ENCODE peak calls at places on chromosomes 13 and 19, in four cellular contexts. P, L, Z and R are unnamed samples.

GRCh38 chr13:42992585-42993122 is 613 bp upstream of the EPSTI1 start:
- DNase-seq in P (no peak), L (no peak), Z (no peak), R (peak; percentile 24)

GRCh38 chr19:57803594-57804325 is 11.0 kb downstream of the ZNF552 start:
- DNase-seq in P (no peak), L (no peak), Z (peak; percentile 52), R (peak; percentile 84)

GRCh38 chr19:33301011-33301899 is 1.1 kb downstream of the CEBPA start:
- DNase-seq in P (no peak), L (no peak), Z (no peak), R (no peak)

GRCh38 chr19:16462757-16463250 is 9.0 kb downstream of the EPS15L1 start:
- DNase-seq in P (no peak), L (peak; percentile 17), Z (no peak), R (peak; percentile 30)

GRCh38 chr13:44278164-44278563 is 95.5 kb upstream of the SERP2 start:
- DNase-seq in P (no peak), L (no peak), Z (no peak), R (no peak)

GRCh38 chr13:110553417-110553816 is 8.1 kb downstream of the RAB20 start:
- DNase-seq in P (no peak), L (no peak), Z (no peak), R (no peak)

GRCh38 chr19:32309711-32310390 is 35.6 kb upstream of the ZNF507 start:
- DNase-seq in P (no peak), L (no peak), Z (no peak), R (no peak)

GRCh38 chr19:751501-752341 is 809 bp downstream of the MISP start:
- DNase-seq in P (no peak), L (no peak), Z (no peak), R (peak; percentile 85)

GRCh38 chr19:17358395-17358794 is 18.7 kb downstream of the PLVAP start:
- DNase-seq in P (no peak), L (no peak), Z (no peak), R (no peak)

GRCh38 chr19:17580470-17581000 is 25.1 kb downstream of the COLGALT1 start:
- DNase-seq in P (no peak), L (no peak), Z (no peak), R (no peak)

GRCh38 chr19:8580710-8581281 is 3.6 kb upstream of the MYO1F start:
- DNase-seq in P (peak; percentile 89), L (peak; percentile 53), Z (peak; percentile 90), R (peak; percentile 73)

GRCh38 chr13:51887441-51887840 is 25.7 kb downstream of the CCDC70 start:
- DNase-seq in P (no peak), L (no peak), Z (no peak), R (no peak)

GRCh38 chr19:51698296-51698695 is 5.2 kb downstream of the SPACA6 start:
- DNase-seq in P (no peak), L (no peak), Z (no peak), R (no peak)

GRCh38 chr13:99614465-99614885 is 113.2 kb downstream of the TM9SF2 start:
- DNase-seq in P (no peak), L (no peak), Z (no peak), R (peak; percentile 9)

GRCh38 chr13:30638301-30638700 is 20.6 kb downstream of the USPL1 start:
- DNase-seq in P (no peak), L (no peak), Z (no peak), R (no peak)

GRCh38 chr19:35509018-35509652 is 4.3 kb downstream of the DMKN start:
- DNase-seq in P (peak; percentile 84), L (no peak), Z (peak; percentile 60), R (no peak)
- TF ChIP-seq CTCF in P (no peak), L (no peak), Z (no peak), R (no peak)

GRCh38 chr13:24149306-24150032 is 11.1 kb upstream of the SPATA13 start:
- DNase-seq in P (no peak), L (no peak), Z (no peak), R (no peak)
- H3K4me3 ChIP-seq in P (no peak overlapping the region), L (no peak overlapping the region), Z (no peak overlapping the region), R (no peak overlapping the region)

DNA sequence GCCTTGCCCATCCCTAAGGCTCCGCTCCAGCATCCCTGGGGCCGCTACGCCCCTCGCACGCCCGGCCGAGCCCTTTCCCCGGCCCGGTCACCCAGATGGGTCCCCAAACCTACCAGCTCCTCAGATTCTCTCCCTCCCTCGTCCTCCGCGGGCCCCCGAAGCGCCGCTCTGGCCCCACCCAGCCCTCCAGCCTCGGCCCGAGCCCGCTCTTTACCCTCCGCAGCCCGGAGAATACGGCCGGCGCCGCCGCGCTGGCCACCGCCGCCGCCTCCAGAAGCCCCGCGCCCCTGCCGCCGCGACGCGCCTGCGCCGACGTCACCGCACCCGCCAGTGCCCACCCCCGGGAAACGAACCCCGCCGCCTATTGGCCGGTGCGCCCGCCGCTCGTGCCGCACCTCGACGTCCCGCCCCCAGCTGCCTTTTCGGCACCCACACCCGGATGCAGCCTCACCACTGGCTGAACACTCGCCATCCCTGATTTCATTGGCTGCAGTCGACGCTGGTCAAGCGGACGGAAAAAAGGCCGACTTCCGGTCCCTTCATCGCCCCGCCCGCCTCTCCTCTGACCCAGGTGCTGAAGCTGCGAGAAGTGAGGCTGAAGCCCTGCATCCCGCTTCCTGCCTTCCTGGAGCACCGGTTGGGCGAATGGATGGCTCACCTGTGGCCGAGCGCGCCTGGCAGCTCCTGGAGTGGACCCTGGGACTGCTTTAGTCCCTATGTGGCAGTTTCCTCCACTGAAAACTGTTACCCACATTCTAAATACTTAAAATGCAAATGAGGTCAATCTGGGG is at the start of gene DAPK3:
- DNase-seq in P (peak; percentile 97), L (peak; percentile 88), Z (peak; percentile 99), R (peak; percentile 98)
- TF ChIP-seq CTCF in P (peak; percentile 13), L (no peak), Z (peak; percentile 26), R (no peak)

GRCh38 chr19:46890423-46891170 is 29.8 kb downstream of the ARHGAP35 start:
- DNase-seq in P (no peak), L (peak; percentile 87), Z (no peak), R (peak; percentile 92)
- H3K4me3 ChIP-seq in P (no peak overlapping the region), L (no peak overlapping the region), Z (no peak overlapping the region), R (no peak overlapping the region)

DNA sequence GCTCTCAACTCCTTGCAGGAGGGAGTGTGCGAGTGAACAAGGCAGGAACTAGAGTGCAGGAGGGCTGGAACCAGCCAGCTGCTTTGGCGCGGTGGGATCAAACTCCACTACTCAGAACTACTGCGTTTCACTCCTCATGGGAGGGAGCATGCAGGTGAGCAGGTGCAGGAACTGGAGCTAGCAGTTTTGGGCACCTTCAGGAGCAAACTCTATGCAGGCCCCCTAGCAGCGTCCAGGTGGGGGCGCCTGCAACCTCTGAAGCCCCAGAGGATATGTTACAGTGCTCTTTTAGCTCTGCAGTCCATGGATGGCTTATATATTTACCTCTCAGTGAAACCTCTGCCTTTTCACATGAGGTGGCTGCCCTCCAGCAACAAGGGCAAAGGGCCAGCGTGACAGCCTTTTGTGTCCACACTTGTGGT is 1303.4 kb downstream of the PCDH9 start:
- DNase-seq in P (no peak), L (no peak), Z (peak; percentile 31), R (no peak)
- TF ChIP-seq CTCF in P (peak; percentile 28), L (peak; percentile 55), Z (no peak), R (peak; percentile 9)

GRCh38 chr19:56404705-56405056 is 549 bp downstream of the ZNF583 start:
- DNase-seq in P (no peak), L (no peak), Z (no peak), R (no peak)

GRCh38 chr19:56400485-56400884 is 3.6 kb upstream of the ZNF583 start:
- DNase-seq in P (no peak), L (no peak), Z (no peak), R (no peak)

GRCh38 chr19:56403261-56403660 is 871 bp upstream of the ZNF583 start:
- DNase-seq in P (no peak), L (no peak), Z (no peak), R (peak; percentile 16)

GRCh38 chr19:56403764-56404704 is at the start of gene ZNF583:
- DNase-seq in P (peak; percentile 96), L (peak; percentile 71), Z (peak; percentile 99), R (peak; percentile 97)

GRCh38 chr19:56405062-56405461 is 930 bp downstream of the ZNF583 start:
- DNase-seq in P (no peak), L (no peak), Z (no peak), R (no peak)
- H3K4me3 ChIP-seq in P (peak overlapping the region; percentile 84), L (peak overlapping the region; percentile 55), Z (no peak overlapping the region), R (peak overlapping the region; percentile 93)

GRCh38 chr13:65656740-65657329 is 1573.3 kb downstream of the PCDH9 start:
- DNase-seq in P (no peak), L (no peak), Z (no peak), R (peak; percentile 3)
- TF ChIP-seq CTCF in P (no peak), L (peak; percentile 34), Z (no peak), R (peak; percentile 37)

GRCh38 chr19:29872224-29872731 is 60.5 kb downstream of the CCNE1 start:
- DNase-seq in P (no peak), L (no peak), Z (no peak), R (no peak)
- H3K4me3 ChIP-seq in P (no peak overlapping the region), L (no peak overlapping the region), Z (no peak overlapping the region), R (no peak overlapping the region)

GRCh38 chr19:13962738-13963602 is 10.7 kb downstream of the DCAF15 start:
- DNase-seq in P (no peak), L (no peak), Z (peak; percentile 71), R (no peak)

GRCh38 chr19:13959141-13959961 is 7.0 kb downstream of the DCAF15 start:
- DNase-seq in P (no peak), L (no peak), Z (no peak), R (no peak)

GRCh38 chr19:13961826-13962737 is 9.8 kb downstream of the DCAF15 start:
- DNase-seq in P (no peak), L (no peak), Z (peak; percentile 53), R (no peak)

GRCh38 chr19:13959962-13960862 is 7.9 kb downstream of the DCAF15 start:
- DNase-seq in P (no peak), L (no peak), Z (no peak), R (no peak)

DNA sequence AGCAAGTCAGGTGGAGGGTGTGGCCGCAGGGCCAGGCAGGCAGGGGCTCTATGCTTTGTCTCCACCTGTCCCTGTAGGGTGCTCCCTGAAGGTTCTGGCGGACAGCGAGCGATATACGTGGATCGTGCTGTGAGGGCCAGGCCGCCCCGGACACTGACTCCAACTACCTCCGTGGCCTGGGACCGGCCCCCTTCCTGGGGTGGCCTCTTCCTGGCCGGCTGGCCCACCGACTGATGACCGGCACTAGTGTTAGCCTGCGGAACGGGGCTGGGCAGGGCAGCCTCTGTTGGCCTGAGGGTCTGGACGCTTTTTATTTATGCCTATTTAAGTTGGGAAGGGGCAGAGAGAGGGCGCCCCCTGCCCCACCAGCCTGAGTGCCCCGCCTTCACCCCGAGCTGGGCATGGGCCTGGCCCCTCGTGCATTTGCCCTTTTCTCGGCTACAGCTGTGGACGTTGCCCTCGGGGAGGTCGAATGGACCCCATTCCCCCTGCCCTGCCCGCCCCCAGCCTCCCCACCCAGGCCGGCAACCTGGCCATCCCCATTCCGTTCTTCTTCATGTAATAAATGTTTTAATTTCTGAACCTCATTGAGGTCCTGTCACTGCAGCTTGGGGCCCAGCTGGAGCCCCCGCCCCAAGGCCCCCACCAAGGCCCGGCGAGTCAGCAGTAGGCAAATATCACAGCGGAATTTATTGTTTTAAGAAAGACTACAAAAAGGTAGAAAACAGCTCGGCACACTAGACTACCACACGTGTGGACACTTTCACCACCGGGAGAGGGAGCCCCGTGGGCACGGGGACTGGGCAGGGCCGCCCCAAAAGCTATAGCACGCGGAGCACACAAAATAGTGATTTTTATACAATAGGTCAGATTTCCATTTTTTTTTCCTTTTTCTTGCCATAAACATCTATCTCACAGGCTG is 8.8 kb downstream of the DCAF15 start:
- DNase-seq in P (no peak), L (no peak), Z (no peak), R (no peak)
- TF ChIP-seq CTCF in P (no peak), L (no peak), Z (no peak), R (no peak)